ENCODE peak calls at places on chromosome 6, in six cellular contexts. M is activated B cell treated with CpG ODN at 0.5 μM for 24 hours, Q is foreskin fibroblast, N is mesothelial cell of epicardium, X is HFF-Myc, O is B cell. A is an unnamed sample.

GRCh38 chr6:141326426-141326825 is 806.3 kb upstream of the GJE1 start:
- DNase-seq in O (no peak), M (no peak), Q (peak), X (peak), N (no peak), A (no peak)

GRCh38 chr6:99619409-99619762 is 12.8 kb downstream of the PRDM13 start:
- DNase-seq in X (no peak), Q (no peak), N (no peak), O (no peak), M (no peak), A (no peak)

GRCh38 chr6:11096109-11096508 is 2.5 kb downstream of the SMIM13 start:
- DNase-seq in X (no peak), N (no peak), Q (peak), O (no peak), M (no peak), A (no peak)

GRCh38 chr6:132768051-132768517 is 10.4 kb upstream of the VNN2 start:
- DNase-seq in O (no peak), X (no peak), M (peak), Q (peak), N (no peak), A (peak)

GRCh38 chr6:23003671-23004598 is 434.6 kb downstream of the HDGFL1 start:
- DNase-seq in X (peak), Q (peak), M (no peak), N (no peak), O (no peak), A (no peak)

GRCh38 chr6:44730771-44731391 is 343.4 kb downstream of the CDC5L start:
- DNase-seq in Q (peak), O (no peak), M (no peak), X (peak), N (no peak), A (no peak)

GRCh38 chr6:105402090-105402980 is 547 bp downstream of the PREP start:
- DNase-seq in M (no peak), N (no peak), X (no peak), O (no peak), Q (peak), A (peak)

GRCh38 chr6:90397929-90398674 is 101.5 kb upstream of the BACH2 start:
- DNase-seq in N (no peak), O (peak), Q (no peak), M (peak), X (no peak), A (no peak)

GRCh38 chr6:32689531-32690505 is 23.4 kb upstream of the HLA-DQB1 start:
- DNase-seq in X (no peak), O (peak), M (no peak), Q (peak), N (no peak), A (peak)

GRCh38 chr6:135540207-135540877 is 42.8 kb upstream of the AHI1 start:
- DNase-seq in M (no peak), X (no peak), N (no peak), O (no peak), Q (peak), A (no peak)

GRCh38 chr6:31083742-31084354 is 28.5 kb downstream of the C6orf15 start:
- DNase-seq in M (no peak), N (no peak), Q (peak), X (peak), O (no peak), A (peak)

GRCh38 chr6:142947702-142948480 is 2.9 kb upstream of the HIVEP2 start:
- DNase-seq in Q (no peak), N (no peak), O (peak), X (no peak), M (no peak), A (peak)

GRCh38 chr6:142945446-142946180 is 637 bp upstream of the HIVEP2 start:
- DNase-seq in O (peak), X (no peak), Q (peak), M (peak), N (peak), A (peak)

GRCh38 chr6:142945071-142945445 is at the start of gene HIVEP2:
- DNase-seq in X (no peak), M (peak), O (peak), N (peak), Q (peak), A (peak)

GRCh38 chr6:142946924-142947701 is 2.1 kb upstream of the HIVEP2 start:
- DNase-seq in X (no peak), N (peak), M (peak), Q (peak), O (peak), A (peak)

GRCh38 chr6:142946181-142946923 is 1.4 kb upstream of the HIVEP2 start:
- DNase-seq in M (peak), N (peak), O (peak), Q (peak), X (peak), A (peak)
- TF ChIP-seq CTCF in M (no peak), N (no peak), O (no peak), Q (no peak), X (no peak), A (no peak)

DNA sequence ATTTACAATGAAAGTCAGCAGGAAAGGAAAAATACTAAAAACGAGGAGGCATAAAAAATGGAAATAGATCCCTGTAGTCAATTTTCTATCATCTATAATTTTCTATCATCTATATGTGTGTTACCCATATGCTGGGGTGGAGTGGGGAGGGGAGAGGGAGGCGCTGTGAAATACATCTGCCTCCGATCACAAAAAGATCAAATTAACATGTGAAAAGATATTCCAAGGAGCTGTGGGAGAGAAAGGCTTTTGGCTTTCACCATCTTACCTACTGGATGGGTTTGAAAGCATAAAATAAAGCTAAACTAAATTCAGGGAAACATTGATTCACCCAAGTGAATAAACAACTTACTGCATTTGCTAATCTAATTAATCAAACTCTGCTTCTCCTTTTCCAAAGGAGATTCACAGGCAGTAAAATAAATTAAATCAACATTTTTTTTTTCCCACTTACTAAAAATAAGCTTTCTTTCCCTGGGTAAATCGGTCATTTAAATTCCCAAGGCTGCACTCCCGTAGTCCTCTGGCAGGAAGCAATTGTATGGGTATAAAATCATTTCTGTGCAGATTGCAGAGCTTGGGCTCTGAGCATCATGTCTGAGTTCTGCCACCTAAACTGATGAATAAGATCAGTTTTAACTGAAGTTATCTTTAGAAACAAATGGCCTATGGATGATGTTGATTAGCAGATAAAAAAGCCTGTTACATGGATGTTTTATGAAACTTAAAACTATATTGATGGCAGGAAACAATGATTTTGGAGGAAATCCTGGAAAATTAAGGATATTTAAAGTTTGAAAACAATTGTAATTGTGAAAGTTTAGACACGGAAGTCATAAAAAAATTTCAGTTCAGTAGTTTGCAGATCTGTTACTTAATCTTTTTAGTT is 147.9 kb downstream of the SOX4 start:
- DNase-seq in O (no peak), Q (no peak), X (no peak), M (no peak), N (no peak), A (no peak)
- TF ChIP-seq CTCF in O (no peak), Q (no peak), X (no peak), M (no peak), N (no peak), A (no peak)

GRCh38 chr6:113876654-113877053 is 19.5 kb downstream of the MARCKS start:
- DNase-seq in N (no peak), X (no peak), M (no peak), Q (no peak), O (no peak), A (no peak)
- TF ChIP-seq CTCF in N (no peak), X (no peak), M (no peak), Q (no peak), O (no peak), A (no peak)

GRCh38 chr6:81480139-81480538 is 272.3 kb downstream of the TENT5A start:
- DNase-seq in M (no peak), O (no peak), X (no peak), Q (peak), N (no peak), A (no peak)
- TF ChIP-seq CTCF in M (no peak), O (no peak), X (no peak), Q (no peak), N (no peak), A (no peak)

GRCh38 chr6:166275714-166276166 is 32.5 kb downstream of the PRR18 start:
- DNase-seq in Q (peak), X (no peak), M (peak), N (peak), O (peak), A (peak)
- TF ChIP-seq CTCF in Q (peak), X (peak), M (peak), N (peak), O (peak), A (peak)

DNA sequence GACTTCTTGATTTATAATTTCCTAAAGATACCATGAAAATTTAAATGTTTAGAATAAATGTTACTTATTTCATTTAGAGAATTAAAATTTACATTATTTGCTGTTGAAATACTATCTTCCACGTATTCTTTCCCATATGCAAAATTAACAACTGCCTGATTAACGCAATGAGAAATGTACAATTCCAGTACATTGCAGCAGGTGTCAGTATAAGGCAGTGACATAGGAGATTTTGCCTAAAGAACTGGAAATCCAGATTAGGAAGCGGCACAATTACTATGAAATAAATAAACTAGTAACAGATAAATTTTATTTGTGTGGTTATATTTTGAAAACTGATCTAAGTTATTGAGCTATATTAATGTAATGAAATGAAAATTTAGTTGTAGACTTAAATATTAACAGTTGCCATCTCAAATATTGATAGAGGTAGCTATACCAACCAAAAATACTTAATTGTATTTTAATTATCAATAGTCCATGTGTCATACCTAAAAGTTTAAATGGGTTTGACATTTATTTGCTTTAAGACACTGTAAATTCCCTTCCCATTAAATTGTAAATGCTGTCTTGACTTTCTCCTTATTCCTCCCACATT is 300.2 kb downstream of the UTRN start:
- DNase-seq in X (peak), N (no peak), M (no peak), Q (peak), O (no peak), A (no peak)
- TF ChIP-seq CTCF in X (peak), N (peak), M (peak), Q (peak), O (peak), A (peak)

DNA sequence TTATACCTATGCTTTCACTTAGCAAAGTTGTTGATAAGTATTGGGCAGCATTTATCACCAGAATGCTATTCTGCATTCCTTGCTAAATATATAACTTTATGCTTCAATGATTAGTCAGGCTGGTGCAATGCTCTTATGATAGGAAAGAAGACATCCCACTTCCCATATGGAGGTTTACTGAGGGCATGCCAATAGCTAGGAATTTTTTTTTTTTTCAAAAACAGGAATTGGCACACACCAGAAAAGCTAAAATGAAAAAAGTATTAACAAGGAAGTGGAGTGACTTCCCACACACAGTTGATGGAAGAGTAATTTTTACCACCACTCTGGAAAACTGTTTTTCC is 90.8 kb downstream of the FRK start:
- DNase-seq in Q (peak), M (no peak), X (no peak), N (no peak), O (no peak), A (no peak)
- TF ChIP-seq CTCF in Q (no peak), M (no peak), X (no peak), N (no peak), O (no peak), A (no peak)

DNA sequence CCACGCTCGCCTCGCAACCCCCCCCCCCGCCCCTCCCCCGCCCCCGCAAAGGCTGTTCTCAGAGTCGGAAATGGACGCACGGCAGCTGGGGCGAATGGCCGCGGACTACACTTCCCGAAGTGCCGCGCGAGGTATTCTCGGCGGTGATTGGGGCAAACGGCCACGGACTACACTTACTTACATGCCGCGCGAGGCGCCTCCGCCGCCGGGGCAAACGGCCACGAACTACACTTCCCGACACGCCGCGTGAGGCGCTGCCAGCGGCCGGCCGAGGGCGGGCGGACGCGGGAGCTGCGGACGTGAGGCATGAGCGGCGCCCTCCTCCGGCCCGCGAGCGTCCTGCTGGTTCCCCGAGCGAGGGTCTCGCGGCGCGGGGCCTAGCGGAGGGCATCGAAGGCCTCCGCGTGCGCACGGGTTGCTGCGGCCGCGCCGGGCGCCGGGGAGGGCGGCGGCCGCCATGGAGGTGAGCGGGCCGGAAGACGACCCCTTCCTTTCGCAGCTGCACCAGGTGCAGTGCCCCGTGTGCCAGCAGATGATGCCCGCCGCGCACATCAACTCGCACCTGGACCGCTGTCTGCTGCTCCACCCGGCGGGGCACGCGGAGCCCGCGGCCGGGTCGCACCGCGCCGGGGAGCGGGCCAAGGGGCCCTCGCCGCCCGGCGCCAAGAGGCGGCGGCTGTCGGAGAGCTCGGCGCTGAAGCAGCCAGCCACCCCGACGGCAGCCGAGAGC is at the start of gene WRNIP1:
- DNase-seq in M (peak), O (peak), N (peak), Q (peak), X (peak), A (peak)
- TF ChIP-seq CTCF in M (no peak), O (peak), N (peak), Q (peak), X (peak), A (peak)